ENCODE peak calls at places on chromosome 1, in eight cellular contexts. V, Q, H, B, U, C, R and K are unnamed samples.
A peak's percentile ranks its signal among the peaks of the same experiment; 100 is the strongest.

GRCh38 chr1:214377485-214377884 is 96.5 kb downstream of the SMYD2 start:
- DNase-seq in U (no peak), R (no peak), B (no peak), H (no peak), Q (no peak), C (peak; percentile 20), V (no peak), K (no peak)

GRCh38 chr1:217332426-217333065 is 298.3 kb downstream of the GPATCH2 start:
- DNase-seq in R (no peak), H (no peak), U (no peak), B (peak; percentile 5), V (no peak), Q (no peak), C (peak; percentile 3), K (peak; percentile 12)

GRCh38 chr1:6859415-6860343 is 74.4 kb downstream of the CAMTA1 start:
- DNase-seq in B (peak; percentile 79), C (peak; percentile 98), H (no peak), U (peak; percentile 93), V (peak; percentile 95), Q (no peak), R (peak; percentile 98), K (peak; percentile 96)

GRCh38 chr1:81998165-81998564 is 197.4 kb downstream of the ADGRL2 start:
- DNase-seq in Q (no peak), C (peak; percentile 1), B (no peak), U (peak; percentile 9), H (no peak), R (no peak), V (peak; percentile 2), K (peak; percentile 7)

GRCh38 chr1:114342376-114342775 is 168.6 kb downstream of the TRIM33 start:
- DNase-seq in B (no peak), R (no peak), V (no peak), C (peak; percentile 17), U (no peak), Q (no peak), H (peak; percentile 32), K (no peak)

GRCh38 chr1:66300280-66300973 is 233.5 kb upstream of the SGIP1 start:
- DNase-seq in B (no peak), C (no peak), H (no peak), Q (no peak), V (no peak), R (peak; percentile 43), U (no peak), K (peak; percentile 24)

GRCh38 chr1:236608930-236609726 is 4.8 kb upstream of the HEATR1 start:
- DNase-seq in C (peak; percentile 25), U (peak; percentile 40), R (peak; percentile 59), H (no peak), Q (peak; percentile 66), B (no peak), V (peak; percentile 37), K (peak; percentile 81)

GRCh38 chr1:187685338-187685737 is 856.6 kb downstream of the PLA2G4A start:
- DNase-seq in Q (no peak), V (peak; percentile 73), U (peak; percentile 14), C (peak; percentile 70), B (no peak), R (peak; percentile 15), H (no peak), K (peak; percentile 76)

GRCh38 chr1:28070725-28071593 is 17.5 kb downstream of the EYA3 start:
- DNase-seq in V (no peak), U (no peak), H (no peak), B (no peak), C (no peak), Q (no peak), R (no peak), K (no peak)

GRCh38 chr1:230858918-230859819 is 9.2 kb downstream of the C1orf198 start:
- DNase-seq in H (no peak), C (peak; percentile 94), R (peak; percentile 73), U (peak; percentile 76), B (no peak), Q (no peak), V (peak; percentile 89), K (peak; percentile 43)

GRCh38 chr1:226181996-226182714 is 4.4 kb downstream of the ACBD3 start:
- DNase-seq in U (peak; percentile 33), Q (peak; percentile 29), B (no peak), V (peak; percentile 41), C (peak; percentile 62), R (peak; percentile 68), H (no peak), K (peak; percentile 82)
- TF ChIP-seq CTCF in U (peak; percentile 62), Q (peak; percentile 12), B (peak; percentile 58), V (peak; percentile 30), C (peak; percentile 31), R (peak; percentile 43), H (no peak), K (peak; percentile 46)

GRCh38 chr1:60822252-60822651 is 260.1 kb upstream of the NFIA start:
- DNase-seq in B (no peak), C (no peak), Q (no peak), U (no peak), R (no peak), V (no peak), H (no peak), K (no peak)

GRCh38 chr1:60826320-60827094 is 255.9 kb upstream of the NFIA start:
- DNase-seq in H (no peak), Q (no peak), B (no peak), V (no peak), U (no peak), C (no peak), R (no peak), K (no peak)

GRCh38 chr1:60828944-60829343 is 253.4 kb upstream of the NFIA start:
- DNase-seq in V (no peak), C (no peak), B (no peak), U (no peak), R (no peak), H (no peak), Q (no peak), K (no peak)

GRCh38 chr1:60823151-60823550 is 259.2 kb upstream of the NFIA start:
- DNase-seq in U (no peak), C (no peak), R (no peak), Q (no peak), B (no peak), V (no peak), H (no peak), K (no peak)

GRCh38 chr1:60825593-60825992 is 256.8 kb upstream of the NFIA start:
- DNase-seq in V (no peak), Q (no peak), R (no peak), C (no peak), U (no peak), H (no peak), B (no peak), K (no peak)
- TF ChIP-seq CTCF in V (no peak), Q (no peak), R (no peak), C (no peak), U (peak; percentile 35), H (no peak), B (no peak), K (peak; percentile 21)

GRCh38 chr1:47972864-47973437 is 24.2 kb downstream of the TRABD2B start:
- DNase-seq in U (no peak), C (no peak), Q (no peak), R (no peak), B (no peak), H (no peak), V (no peak), K (no peak)
- TF ChIP-seq CTCF in U (peak; percentile 53), C (no peak), Q (no peak), R (peak; percentile 10), B (peak; percentile 45), H (no peak), V (no peak), K (peak; percentile 29)

DNA sequence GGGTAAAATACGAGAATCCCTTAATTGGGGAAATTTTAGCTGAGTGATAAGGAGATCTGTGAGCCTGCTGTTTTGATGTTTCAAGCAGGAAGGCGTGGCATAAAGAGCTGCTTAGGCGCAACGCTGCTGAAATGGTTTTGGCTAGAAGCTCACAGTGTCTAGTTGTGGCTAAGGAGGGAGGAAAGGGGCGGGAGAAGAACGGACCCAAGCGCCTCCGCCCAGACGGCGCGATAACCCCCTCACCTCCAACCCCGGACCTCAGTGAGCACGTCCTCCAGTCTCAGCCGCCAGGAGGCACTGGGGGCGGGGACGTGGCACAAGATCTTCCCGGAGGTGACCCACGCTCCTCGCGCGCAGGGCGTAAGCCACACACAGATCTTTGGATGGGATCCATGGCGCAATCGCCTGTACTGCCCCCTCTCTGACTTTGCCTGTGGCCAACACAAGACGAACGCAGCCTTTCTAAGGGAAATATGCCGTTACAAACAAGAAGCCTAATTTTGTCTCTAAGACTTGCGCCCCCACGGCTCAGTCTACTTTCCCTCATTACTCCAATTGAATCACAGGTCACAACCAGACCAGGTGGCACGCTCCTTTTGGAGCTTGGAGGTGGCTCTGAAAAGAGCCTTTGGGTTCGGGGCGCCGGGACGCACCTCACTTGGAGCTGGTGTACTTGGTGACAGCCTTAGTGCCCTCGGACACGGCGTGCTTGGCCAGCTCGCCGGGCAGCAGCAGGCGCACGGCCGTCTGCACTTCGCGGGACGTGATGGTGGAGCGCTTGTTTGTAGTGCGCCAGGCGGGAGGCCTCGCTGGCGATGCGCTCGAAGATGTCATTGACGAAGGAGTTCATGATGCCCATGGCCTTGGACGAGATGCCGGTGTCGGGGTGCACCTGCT is 23.4 kb upstream of the RNF187 start:
- DNase-seq in V (no peak), C (no peak), H (peak; percentile 33), Q (no peak), B (no peak), U (no peak), R (no peak), K (peak; percentile 29)
- TF ChIP-seq CTCF in V (no peak), C (no peak), H (no peak), Q (no peak), B (no peak), U (peak; percentile 12), R (no peak), K (no peak)

DNA sequence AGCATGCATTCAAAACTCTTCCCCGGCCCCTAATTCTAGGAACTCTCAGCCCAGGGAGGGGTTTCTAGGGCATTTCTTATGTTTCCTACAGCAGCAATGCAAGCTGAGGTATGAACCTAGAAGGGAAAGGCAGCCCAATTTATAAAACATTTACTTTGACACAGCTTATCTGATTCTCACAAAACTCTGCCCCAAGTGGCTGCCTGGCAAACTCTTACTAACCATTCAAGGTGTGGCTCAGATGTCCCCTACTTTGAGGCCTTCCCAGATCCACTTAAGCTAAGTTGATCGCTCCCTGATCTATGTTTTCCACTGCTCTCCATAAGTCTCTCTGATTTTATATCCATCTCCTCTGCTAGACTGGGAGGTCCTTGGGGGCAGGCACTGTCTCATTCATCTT is 35.4 kb downstream of the AK2 start:
- DNase-seq in B (no peak), C (no peak), H (no peak), U (no peak), V (no peak), R (no peak), Q (no peak), K (no peak)
- TF ChIP-seq CTCF in B (peak; percentile 50), C (no peak), H (no peak), U (peak; percentile 58), V (peak; percentile 32), R (peak; percentile 11), Q (no peak), K (peak; percentile 13)